ENCODE peak calls at places on chromosomes 6 and 20, in four cellular contexts. One of them, this sample, is unnamed.

GRCh38 chr6:2754911-2755310 is 4.2 kb upstream of the MYLK4 start:
- DNase-seq in HuH-7.5: no peak
- DNase-seq in T47D: no peak
- DNase-seq in foreskin fibroblast: no peak
- DNase-seq in this sample: no peak

GRCh38 chr20:37680420-37680819 is 13.4 kb upstream of the CTNNBL1 start:
- DNase-seq in HuH-7.5: no peak
- DNase-seq in T47D: no peak
- DNase-seq in foreskin fibroblast: peak; percentile 21
- DNase-seq in this sample: no peak

GRCh38 chr6:44446626-44447297 is 59.3 kb downstream of the CDC5L start:
- DNase-seq in HuH-7.5: no peak
- DNase-seq in T47D: no peak
- DNase-seq in foreskin fibroblast: peak; percentile 85
- DNase-seq in this sample: no peak

GRCh38 chr6:53066059-53066406 is 829 bp downstream of the FBXO9 start:
- DNase-seq in HuH-7.5: peak; percentile 21
- DNase-seq in T47D: no peak
- DNase-seq in foreskin fibroblast: peak; percentile 71
- DNase-seq in this sample: peak; percentile 32

GRCh38 chr20:6692566-6693168 is 74.8 kb upstream of the BMP2 start:
- DNase-seq in HuH-7.5: no peak
- DNase-seq in T47D: no peak
- DNase-seq in foreskin fibroblast: no peak
- DNase-seq in this sample: no peak

GRCh38 chr20:58583586-58583985 is 67.5 kb upstream of the STX16 start:
- DNase-seq in HuH-7.5: no peak
- DNase-seq in T47D: no peak
- DNase-seq in foreskin fibroblast: no peak
- DNase-seq in this sample: no peak

GRCh38 chr6:147506704-147507114 is 1.8 kb upstream of the SAMD5 start:
- DNase-seq in HuH-7.5: peak; percentile 58
- DNase-seq in T47D: peak; percentile 84
- DNase-seq in foreskin fibroblast: peak; percentile 84
- DNase-seq in this sample: peak; percentile 81

GRCh38 chr20:63133481-63134091 is 82.3 kb downstream of the YTHDF1 start:
- DNase-seq in HuH-7.5: no peak
- DNase-seq in T47D: no peak
- DNase-seq in foreskin fibroblast: no peak
- DNase-seq in this sample: no peak

GRCh38 chr6:168032383-168032760 is 34.9 kb downstream of the KIF25 start:
- DNase-seq in HuH-7.5: no peak
- DNase-seq in T47D: no peak
- DNase-seq in foreskin fibroblast: peak; percentile 81
- DNase-seq in this sample: no peak

GRCh38 chr6:25992413-25993037 is 29.9 kb downstream of the TRIM38 start:
- DNase-seq in HuH-7.5: peak; percentile 47
- DNase-seq in T47D: peak; percentile 73
- DNase-seq in foreskin fibroblast: peak; percentile 98
- DNase-seq in this sample: peak; percentile 65

GRCh38 chr6:47681201-47681990 is 17.0 kb upstream of the ADGRF4 start:
- DNase-seq in HuH-7.5: no peak
- DNase-seq in T47D: no peak
- DNase-seq in foreskin fibroblast: no peak
- DNase-seq in this sample: no peak

GRCh38 chr6:34888441-34888820 is 589 bp upstream of the TAF11 start:
- DNase-seq in HuH-7.5: no peak
- DNase-seq in T47D: no peak
- DNase-seq in foreskin fibroblast: no peak
- DNase-seq in this sample: no peak

GRCh38 chr20:48381353-48382120 is 446.3 kb downstream of the PREX1 start:
- DNase-seq in HuH-7.5: no peak
- DNase-seq in T47D: no peak
- DNase-seq in foreskin fibroblast: no peak
- DNase-seq in this sample: no peak

GRCh38 chr6:131729550-131729949 is 18.7 kb upstream of the CTAGE9 start:
- DNase-seq in HuH-7.5: no peak
- DNase-seq in T47D: no peak
- DNase-seq in foreskin fibroblast: no peak
- DNase-seq in this sample: no peak

GRCh38 chr6:118791499-118791898 is 102.5 kb upstream of the ASF1A start:
- DNase-seq in HuH-7.5: no peak
- DNase-seq in T47D: no peak
- DNase-seq in foreskin fibroblast: no peak
- DNase-seq in this sample: no peak

GRCh38 chr6:157990321-157991066 is 8.8 kb downstream of the SYNJ2 start:
- DNase-seq in HuH-7.5: no peak
- DNase-seq in T47D: no peak
- DNase-seq in foreskin fibroblast: no peak
- DNase-seq in this sample: no peak

This sample was measured in 8988T.